ENCODE peak calls at places on chromosomes 6 and 20, in six cellular contexts. M is stomach, C is HCT116, W is spleen, X is prostate gland, A is breast epithelium. L is an unnamed sample. For H3K4me1, the result is how much of the 10 kb centered on the place peaks cover.

GRCh38 chr20:62117658-62118057 is 4.6 kb upstream of the LSM14B start:
- DNase-seq in C (no peak), A (no peak), X (no peak), W (peak), M (peak), L (peak)

GRCh38 chr6:160013987-160014868 is 45.3 kb downstream of the IGF2R start:
- DNase-seq in W (no peak), M (no peak), X (no peak), A (no peak), C (no peak), L (peak)

GRCh38 chr6:167573461-167574215 is 248.8 kb downstream of the TTLL2 start:
- DNase-seq in M (no peak), C (no peak), A (peak), W (no peak), X (no peak), L (no peak)

GRCh38 chr6:137231895-137232294 is 12.7 kb upstream of the IFNGR1 start:
- DNase-seq in A (no peak), X (no peak), M (no peak), W (no peak), C (no peak), L (no peak)

GRCh38 chr6:26392932-26393636 is 9.0 kb upstream of the BTN3A1 start:
- DNase-seq in W (no peak), A (no peak), M (no peak), X (no peak), C (no peak), L (no peak)

GRCh38 chr6:123415844-123416468 is 220.8 kb downstream of the TRDN start:
- DNase-seq in M (peak), A (no peak), W (no peak), C (peak), X (peak), L (peak)

GRCh38 chr6:79628466-79629288 is 2.5 kb upstream of the SH3BGRL2 start:
- DNase-seq in X (no peak), W (no peak), A (no peak), C (no peak), M (no peak), L (no peak)

GRCh38 chr6:141140905-141141304 is 991.8 kb upstream of the GJE1 start:
- DNase-seq in X (no peak), M (no peak), A (no peak), C (no peak), W (no peak), L (no peak)

GRCh38 chr6:44495036-44495901 is 107.8 kb downstream of the CDC5L start:
- DNase-seq in C (no peak), M (no peak), X (no peak), A (no peak), W (no peak), L (no peak)

DNA sequence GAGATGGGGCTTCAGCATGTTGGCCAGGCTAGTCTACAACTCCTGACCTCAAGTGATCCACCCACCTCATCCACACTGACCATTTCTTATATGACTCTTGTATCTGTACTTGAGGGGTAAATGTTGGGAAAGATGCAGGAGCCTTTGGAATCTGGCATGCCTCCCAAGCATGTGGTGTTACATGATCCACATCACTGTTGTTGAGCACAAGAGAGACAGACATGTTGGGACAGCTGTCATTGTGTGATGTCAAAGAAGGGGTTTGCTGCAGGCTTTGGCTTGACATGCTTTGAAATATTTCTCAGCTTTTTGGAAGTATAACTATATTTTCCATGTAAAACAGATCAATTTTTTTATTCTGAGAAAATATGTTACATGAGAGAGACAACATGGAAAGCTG is 139.9 kb downstream of the MOXD1 start:
- DNase-seq in M (no peak), A (no peak), X (no peak), C (no peak), W (no peak), L (no peak)
- TF ChIP-seq POLR2AphosphoS5 in M (no peak), A (no peak), X (no peak), C (no peak), W (no peak), L (no peak)

GRCh38 chr6:56752534-56752933 is 109.8 kb upstream of the DST start:
- DNase-seq in C (no peak), M (no peak), W (no peak), A (no peak), X (no peak), L (no peak)

GRCh38 chr6:56752009-56752408 is 109.3 kb upstream of the DST start:
- DNase-seq in C (no peak), X (no peak), A (no peak), M (no peak), W (no peak), L (no peak)

GRCh38 chr6:56753801-56754200 is 111.1 kb upstream of the DST start:
- DNase-seq in M (no peak), X (no peak), A (no peak), C (no peak), W (no peak), L (no peak)

GRCh38 chr6:56749632-56750151 is 107.0 kb upstream of the DST start:
- DNase-seq in M (no peak), A (no peak), C (peak), W (no peak), X (no peak), L (no peak)

GRCh38 chr6:56751604-56752003 is 108.9 kb upstream of the DST start:
- DNase-seq in X (no peak), C (no peak), M (no peak), W (no peak), A (no peak), L (no peak)
- H3K4me1 ChIP-seq in X (under half), C (half or more), M (under half), W (under half), A (under half), L (under half)

GRCh38 chr6:124960757-124961467 is 1.3 kb upstream of the RNF217 start:
- DNase-seq in M (no peak), W (no peak), X (no peak), C (no peak), A (no peak), L (no peak)
- H3K27ac ChIP-seq in M (peak), W (peak), X (peak), C (no peak), A (peak), L (peak)

GRCh38 chr6:47353822-47354221 is 44.1 kb upstream of the TNFRSF21 start:
- DNase-seq in C (no peak), A (no peak), X (no peak), M (no peak), W (no peak), L (no peak)
- TF ChIP-seq POLR2AphosphoS5 in C (no peak), A (no peak), X (no peak), M (no peak), W (no peak), L (no peak)

GRCh38 chr20:14956026-14956425 is 618.6 kb upstream of the FLRT3 start:
- DNase-seq in C (no peak), X (no peak), A (no peak), M (no peak), W (no peak), L (no peak)
- H3K4me1 ChIP-seq in C (under half), X (under half), A (under half), M (under half), W (under half), L (under half)

GRCh38 chr6:156816505-156816904 is 39.3 kb downstream of the ARID1B start:
- DNase-seq in M (peak), W (no peak), X (peak), C (no peak), A (no peak), L (peak)
- H3K27ac ChIP-seq in M (peak), W (peak), X (peak), C (no peak), A (no peak), L (peak)

GRCh38 chr20:4844766-4845465 is 123.2 kb downstream of the PRND start:
- DNase-seq in M (no peak), C (no peak), W (no peak), A (no peak), X (no peak), L (no peak)
- TF ChIP-seq POLR2AphosphoS5 in M (no peak), C (no peak), W (no peak), A (no peak), X (no peak), L (no peak)

DNA sequence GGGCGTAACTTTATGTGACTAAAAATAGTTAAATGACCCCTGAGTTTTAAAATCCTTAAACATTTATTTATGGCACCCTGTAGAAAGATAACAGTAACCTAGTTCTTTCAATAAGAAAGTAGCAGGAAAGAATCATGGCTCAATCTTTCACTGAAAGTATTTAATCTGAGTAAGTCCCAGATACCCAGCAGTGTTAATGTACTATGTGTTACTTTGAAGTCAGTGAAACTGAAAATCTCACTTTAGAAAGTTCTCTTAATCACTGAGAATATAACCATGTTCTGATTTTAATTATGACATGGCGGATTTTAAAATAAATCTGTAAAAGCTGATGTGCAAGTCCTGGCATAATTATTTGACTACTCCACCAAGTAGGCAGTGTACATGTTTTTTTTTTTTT is 8.1 kb upstream of the HEY2 start:
- DNase-seq in M (no peak), C (no peak), A (no peak), W (no peak), X (no peak), L (no peak)
- H3K4me1 ChIP-seq in M (under half), C (under half), A (under half), W (under half), X (under half), L (under half)

L was measured in transverse colon.